ENCODE peak calls at places on chromosomes 5 and 9, in four cellular contexts. Q, Z, J and O are unnamed samples.

GRCh38 chr9:136556166-136556565 is 10.3 kb upstream of the NOTCH1 start:
- DNase-seq in Q (no peak), J (no peak), Z (no peak), O (no peak)

GRCh38 chr9:127686461-127687393 is 20.1 kb upstream of the CFAP157 start:
- DNase-seq in J (no peak), Z (no peak), Q (no peak), O (no peak)

GRCh38 chr5:671459-672328 is 21.5 kb downstream of the TPPP start:
- DNase-seq in J (peak; percentile 69), Z (peak; percentile 83), Q (no peak), O (peak; percentile 87)

GRCh38 chr9:32742296-32742695 is 41.0 kb upstream of the TMEM215 start:
- DNase-seq in J (no peak), Q (no peak), Z (no peak), O (no peak)

GRCh38 chr5:545641-546375 is 21.6 kb upstream of the SLC9A3 start:
- DNase-seq in J (no peak), Q (no peak), Z (no peak), O (no peak)

GRCh38 chr5:110463116-110463515 is 263.4 kb downstream of the TMEM232 start:
- DNase-seq in J (no peak), Z (no peak), Q (no peak), O (no peak)

GRCh38 chr9:135523521-135524129 is 2.4 kb downstream of the LCN1 start:
- DNase-seq in Z (no peak), Q (no peak), J (no peak), O (peak; percentile 35)

GRCh38 chr5:135219239-135219638 is 179.8 kb downstream of the MACROH2A1 start:
- DNase-seq in Q (no peak), J (no peak), Z (no peak), O (no peak)

GRCh38 chr9:976258-976804 is at the start of gene DMRT3:
- DNase-seq in Z (no peak), J (no peak), Q (no peak), O (peak; percentile 88)

GRCh38 chr5:136205061-136205702 is 12.2 kb upstream of the SMIM32 start:
- DNase-seq in J (no peak), Q (no peak), Z (no peak), O (no peak)

GRCh38 chr9:16092627-16093091 is 539.8 kb downstream of the CCDC171 start:
- DNase-seq in Q (no peak), J (no peak), Z (no peak), O (no peak)

GRCh38 chr9:37340961-37341360 is 81.5 kb upstream of the GRHPR start:
- DNase-seq in Z (no peak), Q (no peak), J (no peak), O (no peak)

GRCh38 chr5:148846930-148847329 is 20.5 kb downstream of the ADRB2 start:
- DNase-seq in Z (no peak), J (no peak), Q (no peak), O (no peak)

GRCh38 chr5:15383469-15383868 is 116.5 kb upstream of the FBXL7 start:
- DNase-seq in Z (no peak), Q (no peak), J (peak; percentile 2), O (peak; percentile 77)

GRCh38 chr5:38210701-38211353 is 47.5 kb upstream of the EGFLAM start:
- DNase-seq in J (no peak), Q (no peak), Z (no peak), O (no peak)

GRCh38 chr5:105849701-105850100 is 1821.0 kb downstream of the EFNA5 start:
- DNase-seq in Q (no peak), J (no peak), Z (no peak), O (no peak)

GRCh38 chr5:167208911-167209310 is 1082.5 kb upstream of the WWC1 start:
- DNase-seq in Q (no peak), J (no peak), Z (no peak), O (peak; percentile 17)

GRCh38 chr5:30040483-30041116 is 1152.9 kb upstream of the CDH6 start:
- DNase-seq in Z (peak; percentile 73), J (peak; percentile 46), Q (peak; percentile 15), O (peak; percentile 87)

GRCh38 chr5:82640901-82641300 is 362.7 kb upstream of the RPS23 start:
- DNase-seq in J (no peak), Z (no peak), Q (no peak), O (no peak)

GRCh38 chr9:124695280-124695890 is 75.7 kb downstream of the NR6A1 start:
- DNase-seq in Q (no peak), J (no peak), Z (no peak), O (no peak)

GRCh38 chr5:123720955-123721354 is 209.0 kb downstream of the CSNK1G3 start:
- DNase-seq in Q (no peak), Z (no peak), J (no peak), O (no peak)

GRCh38 chr5:176381423-176381822 is 7.0 kb downstream of the NOP16 start:
- DNase-seq in Q (no peak), Z (no peak), J (no peak), O (no peak)

GRCh38 chr5:73808916-73809315 is 182.9 kb downstream of the ARHGEF28 start:
- DNase-seq in J (no peak), Z (no peak), Q (no peak), O (no peak)

GRCh38 chr9:127455299-127455992 is 4.1 kb downstream of the LRSAM1 start:
- DNase-seq in Z (peak; percentile 53), J (peak; percentile 89), Q (no peak), O (no peak)

GRCh38 chr5:68562308-68562707 is 346.8 kb downstream of the PIK3R1 start:
- DNase-seq in J (no peak), Q (no peak), Z (no peak), O (no peak)

GRCh38 chr5:179585903-179586511 is 35.7 kb downstream of the RUFY1 start:
- DNase-seq in J (peak; percentile 49), Z (no peak), Q (no peak), O (no peak)

GRCh38 chr9:69645488-69645887 is 26.7 kb downstream of the APBA1 start:
- DNase-seq in J (no peak), Z (no peak), Q (peak; percentile 8), O (peak; percentile 24)

GRCh38 chr5:96481396-96481795 is 48.3 kb upstream of the PCSK1 start:
- DNase-seq in J (no peak), Z (no peak), Q (no peak), O (no peak)

GRCh38 chr5:96487859-96488258 is 54.8 kb upstream of the PCSK1 start:
- DNase-seq in J (no peak), Q (no peak), Z (no peak), O (no peak)

GRCh38 chr5:96478983-96479382 is 45.9 kb upstream of the PCSK1 start:
- DNase-seq in Q (no peak), J (no peak), Z (no peak), O (no peak)

GRCh38 chr5:96489518-96489917 is 56.5 kb upstream of the PCSK1 start:
- DNase-seq in Q (no peak), Z (no peak), J (no peak), O (no peak)

DNA sequence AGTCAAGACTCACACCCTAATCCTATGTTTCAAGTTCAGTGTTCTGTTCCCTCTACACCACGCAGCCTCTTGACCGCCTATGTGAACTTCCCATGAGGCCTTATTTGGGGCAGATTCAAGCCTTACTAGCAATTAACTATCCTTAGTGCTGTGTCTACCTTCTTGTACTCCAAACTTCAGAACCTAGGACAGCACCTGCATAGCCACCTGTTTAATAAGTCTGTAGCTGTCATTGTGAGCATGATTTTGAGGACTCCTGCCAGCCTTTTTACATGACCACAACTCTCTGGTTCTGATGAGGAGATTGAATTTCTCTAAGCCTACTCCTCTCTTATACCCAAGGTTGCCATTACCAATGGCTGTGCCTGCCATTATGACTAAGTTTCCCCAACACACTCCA is 50.8 kb upstream of the PCSK1 start:
- DNase-seq in Q (peak; percentile 12), Z (peak; percentile 20), J (no peak), O (peak; percentile 67)
- TF ChIP-seq REST in Q (peak; percentile 86), Z (peak; percentile 86), J (peak; percentile 93), O (peak; percentile 89)

DNA sequence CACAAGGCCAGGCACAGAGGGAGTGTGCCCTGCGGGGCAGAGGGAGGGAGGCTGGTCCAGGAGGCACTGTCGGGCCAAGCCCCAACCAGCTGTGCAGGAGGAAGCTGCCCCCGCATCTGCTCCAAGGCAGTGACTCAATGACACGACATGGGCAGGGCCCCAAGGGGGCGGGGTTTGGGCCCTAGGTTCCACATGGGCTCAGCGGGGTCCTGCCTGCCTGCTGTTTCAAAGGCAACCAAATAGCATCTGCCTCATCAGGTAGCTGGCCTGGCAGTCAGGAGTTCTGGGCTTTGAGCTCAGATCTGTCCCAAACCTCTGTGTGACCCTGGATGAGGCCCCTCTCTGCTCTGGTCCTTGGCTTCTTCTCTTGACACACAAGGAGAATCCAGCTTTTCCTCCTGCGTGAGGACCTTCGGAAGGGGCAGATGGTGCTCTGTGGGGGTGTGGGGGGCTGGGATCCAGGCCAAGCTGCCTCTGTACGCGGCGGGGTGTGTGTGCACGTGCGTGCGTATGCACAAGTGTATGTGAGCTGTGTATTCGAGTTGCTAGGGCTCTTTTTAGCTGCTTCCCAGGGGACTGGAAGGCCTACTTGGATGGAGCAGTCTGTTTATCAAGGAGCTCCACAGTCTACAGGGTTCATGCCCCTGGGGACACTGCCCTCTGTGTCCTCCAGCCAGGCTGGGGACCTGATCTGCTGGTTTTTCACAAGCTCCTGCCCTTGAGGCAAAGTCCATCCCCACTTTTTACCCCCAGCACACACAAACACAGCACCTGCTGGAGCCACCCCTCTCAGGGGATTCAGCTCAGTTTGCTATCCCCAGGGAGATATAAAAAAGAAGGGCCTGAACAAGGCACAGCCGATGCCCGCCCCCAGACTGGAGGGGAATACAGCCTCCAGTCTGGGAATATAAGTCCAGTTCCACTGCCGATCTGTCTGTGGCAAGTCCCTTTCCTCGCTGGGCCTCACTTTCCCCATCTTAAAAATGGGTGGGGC is 138.9 kb downstream of the RGS3 start:
- DNase-seq in J (peak; percentile 70), Q (peak; percentile 53), Z (peak; percentile 84), O (peak; percentile 90)
- TF ChIP-seq REST in J (no peak), Q (no peak), Z (no peak), O (no peak)

GRCh38 chr9:98342103-98342818 is 86.8 kb upstream of the TBC1D2 start:
- DNase-seq in Z (peak; percentile 69), J (no peak), Q (no peak), O (no peak)

GRCh38 chr9:98345011-98345410 is 89.6 kb upstream of the TBC1D2 start:
- DNase-seq in Z (peak; percentile 28), J (no peak), Q (no peak), O (no peak)

GRCh38 chr9:98347642-98348041 is 92.2 kb upstream of the TBC1D2 start:
- DNase-seq in Q (no peak), Z (no peak), J (no peak), O (no peak)

GRCh38 chr9:98342819-98343208 is 87.4 kb upstream of the TBC1D2 start:
- DNase-seq in Z (no peak), J (no peak), Q (no peak), O (no peak)

GRCh38 chr9:98344581-98344980 is 89.1 kb upstream of the TBC1D2 start:
- DNase-seq in Z (no peak), Q (no peak), J (no peak), O (no peak)
- TF ChIP-seq REST in Z (no peak), Q (no peak), J (no peak), O (no peak)

DNA sequence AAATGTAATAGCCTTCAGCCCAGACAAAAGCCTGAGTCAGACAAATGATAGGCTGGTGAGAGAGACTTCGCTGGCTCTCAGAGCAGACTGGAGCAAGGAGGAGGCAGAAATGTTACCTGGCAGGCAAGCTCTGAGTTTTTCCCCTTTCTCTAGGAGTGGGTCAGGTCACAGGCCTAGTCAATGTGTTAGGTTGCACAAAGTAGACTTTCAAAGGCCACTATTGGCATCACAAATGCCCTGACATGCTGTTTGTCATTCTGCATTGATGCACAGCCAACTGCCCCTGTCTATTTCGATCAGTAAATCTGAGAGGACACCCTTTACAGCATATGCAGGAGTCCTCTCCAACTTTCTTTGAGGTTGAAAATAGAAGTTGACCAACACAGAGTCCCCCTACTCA is 15.5 kb upstream of the C1QTNF3 start:
- DNase-seq in J (no peak), Q (no peak), Z (no peak), O (no peak)
- TF ChIP-seq REST in J (no peak), Q (no peak), Z (no peak), O (no peak)